ENCODE peak calls at places on chromosome 7, in four cellular contexts. One of them, this sample, is unnamed.

GRCh38 chr7:41630741-41631140 is 72.1 kb downstream of the INHBA start:
- DNase-seq in K562: no peak
- DNase-seq in HepG2: no peak
- DNase-seq in H1: no peak
- DNase-seq in this sample: peak

GRCh38 chr7:37065779-37066271 is 341.5 kb upstream of the AOAH start:
- DNase-seq in H1: no peak
- DNase-seq in K562: peak
- DNase-seq in HepG2: no peak
- DNase-seq in this sample: peak

GRCh38 chr7:134927076-134927475 is 59.2 kb upstream of the AGBL3 start:
- DNase-seq in K562: no peak
- DNase-seq in HepG2: no peak
- DNase-seq in H1: no peak
- DNase-seq in this sample: no peak

GRCh38 chr7:159038066-159038465 is 106.6 kb downstream of the VIPR2 start:
- DNase-seq in HepG2: no peak
- DNase-seq in K562: no peak
- DNase-seq in H1: no peak
- DNase-seq in this sample: no peak

GRCh38 chr7:133851416-133851815 is 275.7 kb upstream of the LRGUK start:
- DNase-seq in HepG2: no peak
- DNase-seq in K562: no peak
- DNase-seq in H1: no peak
- DNase-seq in this sample: no peak

GRCh38 chr7:50393547-50394252 is 56.5 kb downstream of the FIGNL1 start:
- DNase-seq in K562: peak
- DNase-seq in H1: no peak
- DNase-seq in HepG2: no peak
- DNase-seq in this sample: no peak

GRCh38 chr7:16028103-16028502 is 341.6 kb upstream of the MEOX2 start:
- DNase-seq in K562: no peak
- DNase-seq in HepG2: no peak
- DNase-seq in H1: no peak
- DNase-seq in this sample: peak

GRCh38 chr7:130856866-130857265 is 122.9 kb upstream of the KLF14 start:
- DNase-seq in HepG2: no peak
- DNase-seq in H1: no peak
- DNase-seq in K562: no peak
- DNase-seq in this sample: no peak

GRCh38 chr7:129530881-129531391 is 28.6 kb downstream of the SMKR1 start:
- DNase-seq in HepG2: peak
- DNase-seq in H1: no peak
- DNase-seq in K562: no peak
- DNase-seq in this sample: peak

GRCh38 chr7:668139-668871 is 58.2 kb upstream of the DNAAF5 start:
- DNase-seq in HepG2: no peak
- DNase-seq in H1: no peak
- DNase-seq in K562: no peak
- DNase-seq in this sample: peak

GRCh38 chr7:55477781-55478374 is 94.4 kb downstream of the VOPP1 start:
- DNase-seq in H1: no peak
- DNase-seq in HepG2: no peak
- DNase-seq in K562: no peak
- DNase-seq in this sample: no peak

GRCh38 chr7:28536259-28536658 is 123.9 kb downstream of the CREB5 start:
- DNase-seq in H1: peak
- DNase-seq in K562: no peak
- DNase-seq in HepG2: no peak
- DNase-seq in this sample: no peak

GRCh38 chr7:151168022-151168786 is 710 bp upstream of the GBX1 start:
- DNase-seq in H1: no peak
- DNase-seq in K562: peak
- DNase-seq in HepG2: no peak
- DNase-seq in this sample: no peak

GRCh38 chr7:82406937-82407336 is 36.6 kb downstream of the CACNA2D1 start:
- DNase-seq in HepG2: no peak
- DNase-seq in H1: no peak
- DNase-seq in K562: no peak
- DNase-seq in this sample: no peak

GRCh38 chr7:156544919-156545715 is 95.5 kb upstream of the RNF32 start:
- DNase-seq in HepG2: peak
- DNase-seq in K562: peak
- DNase-seq in H1: no peak
- DNase-seq in this sample: no peak

GRCh38 chr7:13532028-13532753 is 457.3 kb downstream of the ETV1 start:
- DNase-seq in HepG2: no peak
- DNase-seq in K562: peak
- DNase-seq in H1: no peak
- DNase-seq in this sample: no peak

GRCh38 chr7:108145401-108145800 is 15.2 kb upstream of the LAMB4 start:
- DNase-seq in H1: no peak
- DNase-seq in K562: no peak
- DNase-seq in HepG2: no peak
- DNase-seq in this sample: no peak

GRCh38 chr7:136677456-136678365 is 190.7 kb upstream of the CHRM2 start:
- DNase-seq in H1: no peak
- DNase-seq in HepG2: no peak
- DNase-seq in K562: no peak
- DNase-seq in this sample: no peak

GRCh38 chr7:18174996-18175395 is 147.3 kb upstream of the PRPS1L1 start:
- DNase-seq in H1: no peak
- DNase-seq in HepG2: no peak
- DNase-seq in K562: peak
- DNase-seq in this sample: no peak

GRCh38 chr7:54960517-54960916 is 58.3 kb upstream of the EGFR start:
- DNase-seq in HepG2: no peak
- DNase-seq in H1: no peak
- DNase-seq in K562: no peak
- DNase-seq in this sample: peak

GRCh38 chr7:156026076-156027002 is 214.1 kb upstream of the SHH start:
- DNase-seq in HepG2: no peak
- DNase-seq in H1: no peak
- DNase-seq in K562: no peak
- DNase-seq in this sample: no peak

GRCh38 chr7:115558186-115558585 is 472.4 kb downstream of the TFEC start:
- DNase-seq in H1: no peak
- DNase-seq in HepG2: no peak
- DNase-seq in K562: no peak
- DNase-seq in this sample: no peak

GRCh38 chr7:25256424-25256823 is 28.1 kb upstream of the NPVF start:
- DNase-seq in H1: no peak
- DNase-seq in HepG2: no peak
- DNase-seq in K562: no peak
- DNase-seq in this sample: no peak

GRCh38 chr7:118949031-118949430 is 724.5 kb downstream of the ANKRD7 start:
- DNase-seq in H1: no peak
- DNase-seq in K562: no peak
- DNase-seq in HepG2: no peak
- DNase-seq in this sample: no peak

DNA sequence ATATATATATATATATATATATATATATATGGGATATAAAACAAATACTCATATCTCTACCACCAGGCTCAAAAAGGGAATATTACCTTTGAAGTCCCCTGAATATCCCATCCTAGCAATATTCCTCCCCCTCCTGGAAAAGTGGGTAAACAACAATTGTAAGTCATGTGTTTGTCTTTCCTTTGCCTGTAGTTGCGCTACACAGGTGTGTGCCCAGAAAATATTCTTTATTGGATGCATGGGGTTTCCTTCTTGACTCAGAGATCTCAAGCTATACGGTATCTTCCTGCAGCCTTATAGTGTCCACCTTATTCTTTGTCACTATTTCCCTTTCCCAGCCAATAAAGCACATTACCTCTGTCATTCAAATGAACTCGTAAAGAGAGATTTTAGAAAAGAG is 54.2 kb downstream of the MET start:
- DNase-seq in HepG2: no peak
- DNase-seq in H1: no peak
- DNase-seq in K562: no peak
- DNase-seq in this sample: no peak
- H3K4me2 ChIP-seq in HepG2: no peak
- H3K4me2 ChIP-seq in H1: no peak
- H3K4me2 ChIP-seq in K562: no peak
- H3K4me2 ChIP-seq in this sample: no peak

GRCh38 chr7:92833024-92833765 is 3.2 kb downstream of the CDK6 start:
- DNase-seq in H1: peak
- DNase-seq in K562: peak
- DNase-seq in HepG2: peak
- DNase-seq in this sample: peak
- TF ChIP-seq EZH2 in H1: peak
- TF ChIP-seq EZH2 in K562: no peak
- TF ChIP-seq EZH2 in HepG2: no peak
- TF ChIP-seq EZH2 in this sample: no peak

DNA sequence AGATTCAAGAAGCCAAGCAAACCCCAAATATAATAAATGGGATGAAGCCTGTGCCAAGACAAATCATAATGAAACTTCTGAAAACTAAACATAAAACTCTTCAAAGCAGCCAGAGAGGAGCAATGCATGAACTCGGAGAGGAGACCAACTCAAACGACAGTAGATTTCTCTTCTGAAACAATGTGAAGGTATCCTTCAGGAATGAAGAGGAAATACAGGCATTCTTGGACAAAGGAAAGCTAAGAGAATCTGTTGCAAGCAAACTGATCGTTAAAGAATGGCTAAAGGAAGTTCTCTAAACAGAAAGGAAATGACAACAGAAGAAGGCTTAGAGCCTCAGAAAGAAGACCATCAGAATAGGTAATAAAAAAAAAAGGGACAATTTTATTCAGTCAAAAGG is 6.6 kb downstream of the GNA12 start:
- DNase-seq in H1: no peak
- DNase-seq in K562: no peak
- DNase-seq in HepG2: no peak
- DNase-seq in this sample: peak
- TF ChIP-seq JUN in H1: no peak
- TF ChIP-seq JUN in K562: no peak
- TF ChIP-seq JUN in HepG2: no peak
- TF ChIP-seq JUN in this sample: peak

GRCh38 chr7:132536646-132537395 is 39.4 kb downstream of the PLXNA4 start:
- DNase-seq in HepG2: no peak
- DNase-seq in H1: no peak
- DNase-seq in K562: no peak
- DNase-seq in this sample: peak
- H3K4me2 ChIP-seq in HepG2: no peak
- H3K4me2 ChIP-seq in H1: no peak
- H3K4me2 ChIP-seq in K562: no peak
- H3K4me2 ChIP-seq in this sample: no peak

DNA sequence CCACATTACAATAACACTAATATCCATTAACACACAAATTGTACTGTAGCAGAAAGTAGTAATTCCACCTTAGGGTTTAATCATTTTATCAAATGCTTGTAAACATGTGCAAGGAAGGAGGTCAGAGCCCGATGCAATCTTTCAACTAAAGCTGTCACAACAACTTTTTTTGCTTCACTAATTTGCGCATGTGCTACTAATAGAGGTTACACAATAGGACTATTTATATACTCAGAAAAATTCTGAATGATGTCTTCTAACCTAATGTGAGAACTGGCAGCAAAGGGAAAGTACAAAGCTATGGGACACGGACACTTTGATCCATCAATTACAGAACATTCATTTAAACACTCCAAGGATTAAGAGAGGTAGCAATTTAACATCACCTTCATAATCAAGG is 244.4 kb downstream of the CHCHD3 start:
- DNase-seq in K562: no peak
- DNase-seq in H1: no peak
- DNase-seq in HepG2: no peak
- DNase-seq in this sample: no peak
- TF ChIP-seq EZH2 in K562: no peak
- TF ChIP-seq EZH2 in H1: no peak
- TF ChIP-seq EZH2 in HepG2: no peak
- TF ChIP-seq EZH2 in this sample: no peak

DNA sequence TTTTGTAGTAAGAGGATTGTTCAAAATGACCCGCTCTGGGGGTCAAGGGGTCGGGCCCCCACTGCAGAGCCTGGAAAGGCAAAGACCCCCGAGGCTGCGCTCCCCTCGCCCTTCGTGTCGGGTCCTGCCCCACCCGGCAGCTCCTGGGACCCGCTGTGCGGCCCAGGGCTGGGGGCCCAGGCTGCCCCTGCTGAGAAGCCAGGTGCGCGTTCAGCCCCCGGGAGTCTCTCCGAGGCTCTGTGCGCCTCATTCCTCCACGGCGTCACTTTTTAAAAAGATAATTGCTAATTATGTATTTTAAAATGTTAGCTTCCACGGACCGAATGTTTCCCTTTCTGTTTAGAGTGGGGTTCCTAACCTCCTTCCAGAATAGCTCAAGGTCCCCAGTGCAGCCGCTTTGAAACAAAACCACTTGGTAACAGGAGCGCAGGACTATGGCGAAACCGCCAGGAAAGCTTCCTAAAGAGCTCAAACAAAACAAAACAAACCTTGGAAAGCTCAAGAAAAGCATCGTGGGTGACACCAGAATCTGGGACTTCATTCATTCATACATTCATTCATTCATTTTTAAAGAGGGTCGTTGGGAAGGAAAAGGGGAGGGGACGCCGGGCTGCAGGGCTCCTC is 45.6 kb downstream of the PDIA4 start:
- DNase-seq in K562: peak
- DNase-seq in H1: no peak
- DNase-seq in HepG2: no peak
- DNase-seq in this sample: peak
- TF ChIP-seq JUN in K562: no peak
- TF ChIP-seq JUN in H1: no peak
- TF ChIP-seq JUN in HepG2: no peak
- TF ChIP-seq JUN in this sample: no peak

This sample was measured in endothelial cell of umbilical vein.